ENCODE peak calls at places on chromosomes 16 and 17, in four cellular contexts. One of them, this sample, is unnamed.
A peak's percentile ranks its signal among the peaks of the same experiment; 100 is the strongest.

GRCh38 chr17:83081561-83082201 is 2.3 kb downstream of the METRNL start:
- DNase-seq in OCI-LY7: no peak
- DNase-seq in stomach: peak; percentile 49
- DNase-seq in esophagus squamous epithelium: no peak
- DNase-seq in this sample: no peak

GRCh38 chr17:3911271-3912053 is 4.8 kb downstream of the P2RX1 start:
- DNase-seq in OCI-LY7: peak; percentile 98
- DNase-seq in stomach: no peak
- DNase-seq in esophagus squamous epithelium: no peak
- DNase-seq in this sample: no peak

GRCh38 chr17:57939797-57940196 is 15.4 kb downstream of the CUEDC1 start:
- DNase-seq in OCI-LY7: peak; percentile 95
- DNase-seq in stomach: no peak
- DNase-seq in esophagus squamous epithelium: peak; percentile 28
- DNase-seq in this sample: peak; percentile 41

GRCh38 chr16:66901626-66902025 is 17.1 kb downstream of the CDH16 start:
- DNase-seq in OCI-LY7: no peak
- DNase-seq in stomach: no peak
- DNase-seq in esophagus squamous epithelium: no peak
- DNase-seq in this sample: no peak

GRCh38 chr17:41559548-41559947 is 12.3 kb downstream of the KRT9 start:
- DNase-seq in OCI-LY7: no peak
- DNase-seq in stomach: no peak
- DNase-seq in esophagus squamous epithelium: no peak
- DNase-seq in this sample: no peak

GRCh38 chr17:45386180-45386579 is 46.5 kb downstream of the ARHGAP27 start:
- DNase-seq in OCI-LY7: no peak
- DNase-seq in stomach: peak; percentile 65
- DNase-seq in esophagus squamous epithelium: no peak
- DNase-seq in this sample: no peak

GRCh38 chr16:1909661-1910231 is 8.5 kb downstream of the HS3ST6 start:
- DNase-seq in OCI-LY7: no peak
- DNase-seq in stomach: no peak
- DNase-seq in esophagus squamous epithelium: no peak
- DNase-seq in this sample: no peak

GRCh38 chr17:78734841-78735641 is 47.0 kb downstream of the CYTH1 start:
- DNase-seq in OCI-LY7: peak; percentile 68
- DNase-seq in stomach: no peak
- DNase-seq in esophagus squamous epithelium: no peak
- DNase-seq in this sample: no peak

GRCh38 chr17:81331527-81332043 is 36.5 kb upstream of the SLC38A10 start:
- DNase-seq in OCI-LY7: no peak
- DNase-seq in stomach: no peak
- DNase-seq in esophagus squamous epithelium: no peak
- DNase-seq in this sample: no peak

GRCh38 chr17:81330884-81331245 is 35.8 kb upstream of the SLC38A10 start:
- DNase-seq in OCI-LY7: no peak
- DNase-seq in stomach: no peak
- DNase-seq in esophagus squamous epithelium: no peak
- DNase-seq in this sample: no peak

GRCh38 chr17:81328925-81329278 is 33.8 kb upstream of the SLC38A10 start:
- DNase-seq in OCI-LY7: no peak
- DNase-seq in stomach: no peak
- DNase-seq in esophagus squamous epithelium: no peak
- DNase-seq in this sample: no peak

GRCh38 chr17:81329279-81329926 is 34.3 kb upstream of the SLC38A10 start:
- DNase-seq in OCI-LY7: no peak
- DNase-seq in stomach: peak; percentile 80
- DNase-seq in esophagus squamous epithelium: peak; percentile 46
- DNase-seq in this sample: peak; percentile 86

DNA sequence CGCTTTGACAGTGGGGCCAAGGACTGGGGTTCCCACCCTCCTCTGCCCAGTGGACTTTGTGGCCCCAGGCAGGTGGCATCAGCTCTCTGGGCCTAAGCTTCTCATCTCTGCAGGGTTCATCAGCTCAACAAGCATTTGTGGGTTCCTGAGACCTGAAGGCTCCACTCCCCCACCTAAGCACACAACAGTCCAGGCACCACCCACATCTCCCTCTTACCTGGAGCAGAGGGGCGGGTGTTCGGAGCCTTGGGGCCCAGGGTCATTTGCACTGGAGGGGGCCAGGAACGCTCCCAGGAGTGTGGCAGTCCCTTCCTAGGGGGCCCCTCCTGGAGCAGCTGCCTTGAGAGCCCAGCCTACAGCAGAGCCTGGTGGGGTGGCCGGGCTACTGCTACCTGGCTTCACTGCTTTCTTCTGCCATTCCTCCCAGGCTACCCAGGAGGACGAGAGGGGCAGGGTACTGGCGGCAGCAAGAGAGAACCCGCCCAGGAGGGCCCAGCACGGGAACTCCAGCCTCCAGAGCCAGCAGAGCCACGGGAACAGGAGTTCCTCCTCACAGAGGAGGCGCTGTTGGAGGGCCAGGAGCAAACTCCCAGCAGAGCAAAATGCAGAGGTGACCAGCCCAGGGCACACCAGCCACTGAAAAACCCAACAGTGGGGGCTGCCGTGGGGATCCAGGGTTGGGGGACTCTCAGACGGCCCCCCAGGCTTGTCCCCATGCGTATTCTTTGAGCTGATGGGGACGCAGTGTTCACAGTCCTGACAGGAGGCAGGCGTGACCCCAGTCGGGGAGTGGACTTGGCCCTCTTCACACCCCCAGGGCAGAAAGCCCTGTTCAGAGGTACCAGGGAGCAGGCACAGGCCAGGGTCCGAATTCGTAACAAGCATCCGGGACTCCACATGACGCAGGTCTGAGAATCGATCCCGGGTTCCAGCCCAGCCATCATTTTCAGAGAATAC is 35.1 kb upstream of the SLC38A10 start:
- DNase-seq in OCI-LY7: no peak
- DNase-seq in stomach: no peak
- DNase-seq in esophagus squamous epithelium: no peak
- DNase-seq in this sample: no peak
- TF ChIP-seq CTCF in OCI-LY7: no peak
- TF ChIP-seq CTCF in stomach: no peak
- TF ChIP-seq CTCF in esophagus squamous epithelium: no peak
- TF ChIP-seq CTCF in this sample: peak; percentile 13

GRCh38 chr16:88770459-88771293 is 14.3 kb downstream of the PIEZO1 start:
- DNase-seq in OCI-LY7: no peak
- DNase-seq in stomach: peak; percentile 40
- DNase-seq in esophagus squamous epithelium: no peak
- DNase-seq in this sample: no peak

GRCh38 chr16:88771294-88771772 is 13.7 kb downstream of the PIEZO1 start:
- DNase-seq in OCI-LY7: no peak
- DNase-seq in stomach: no peak
- DNase-seq in esophagus squamous epithelium: no peak
- DNase-seq in this sample: no peak

GRCh38 chr16:88768041-88768876 is 16.8 kb downstream of the PIEZO1 start:
- DNase-seq in OCI-LY7: no peak
- DNase-seq in stomach: no peak
- DNase-seq in esophagus squamous epithelium: no peak
- DNase-seq in this sample: no peak

GRCh38 chr16:88767546-88767945 is 17.5 kb downstream of the PIEZO1 start:
- DNase-seq in OCI-LY7: no peak
- DNase-seq in stomach: no peak
- DNase-seq in esophagus squamous epithelium: no peak
- DNase-seq in this sample: no peak

GRCh38 chr16:88769617-88770458 is 15.2 kb downstream of the PIEZO1 start:
- DNase-seq in OCI-LY7: peak; percentile 75
- DNase-seq in stomach: no peak
- DNase-seq in esophagus squamous epithelium: no peak
- DNase-seq in this sample: peak; percentile 85
- H3K4me3 ChIP-seq in OCI-LY7: no peak overlapping the region
- H3K4me3 ChIP-seq in stomach: peak overlapping the region; percentile 17
- H3K4me3 ChIP-seq in esophagus squamous epithelium: peak overlapping the region; percentile 16
- H3K4me3 ChIP-seq in this sample: peak overlapping the region; percentile 53

GRCh38 chr17:37608369-37609169 is 649 bp downstream of the SYNRG start:
- DNase-seq in OCI-LY7: peak; percentile 53
- DNase-seq in stomach: peak; percentile 26
- DNase-seq in esophagus squamous epithelium: no peak
- DNase-seq in this sample: no peak

GRCh38 chr17:37610971-37611370 is 1.8 kb upstream of the SYNRG start:
- DNase-seq in OCI-LY7: peak; percentile 8
- DNase-seq in stomach: no peak
- DNase-seq in esophagus squamous epithelium: no peak
- DNase-seq in this sample: no peak

GRCh38 chr17:37605813-37606505 is 3.3 kb downstream of the SYNRG start:
- DNase-seq in OCI-LY7: peak; percentile 78
- DNase-seq in stomach: no peak
- DNase-seq in esophagus squamous epithelium: no peak
- DNase-seq in this sample: no peak

GRCh38 chr17:37607637-37608368 is 1.4 kb downstream of the SYNRG start:
- DNase-seq in OCI-LY7: peak; percentile 88
- DNase-seq in stomach: no peak
- DNase-seq in esophagus squamous epithelium: no peak
- DNase-seq in this sample: no peak

GRCh38 chr17:37609170-37610040 is at the start of gene SYNRG:
- DNase-seq in OCI-LY7: peak; percentile 97
- DNase-seq in stomach: peak; percentile 95
- DNase-seq in esophagus squamous epithelium: peak; percentile 84
- DNase-seq in this sample: peak; percentile 80
- TF ChIP-seq CTCF in OCI-LY7: peak; percentile 73
- TF ChIP-seq CTCF in stomach: peak; percentile 12
- TF ChIP-seq CTCF in esophagus squamous epithelium: no peak
- TF ChIP-seq CTCF in this sample: peak; percentile 22

GRCh38 chr17:76707985-76708807 is 2.6 kb downstream of the MXRA7 start:
- DNase-seq in OCI-LY7: no peak
- DNase-seq in stomach: no peak
- DNase-seq in esophagus squamous epithelium: no peak
- DNase-seq in this sample: no peak
- H3K4me3 ChIP-seq in OCI-LY7: no peak overlapping the region
- H3K4me3 ChIP-seq in stomach: no peak overlapping the region
- H3K4me3 ChIP-seq in esophagus squamous epithelium: no peak overlapping the region
- H3K4me3 ChIP-seq in this sample: no peak overlapping the region

GRCh38 chr17:67606896-67607604 is 110.7 kb upstream of the NOL11 start:
- DNase-seq in OCI-LY7: no peak
- DNase-seq in stomach: peak; percentile 69
- DNase-seq in esophagus squamous epithelium: no peak
- DNase-seq in this sample: no peak
- TF ChIP-seq CTCF in OCI-LY7: no peak
- TF ChIP-seq CTCF in stomach: no peak
- TF ChIP-seq CTCF in esophagus squamous epithelium: no peak
- TF ChIP-seq CTCF in this sample: no peak